ENCODE peak calls at places on chromosome 4, in five cellular contexts. K is HepG2; B is fibroblast of lung; J is CD8-positive, alpha-beta T cell; I is A172. G is an unnamed sample.

GRCh38 chr4:112604590-112604989 is 32.1 kb downstream of the ZGRF1 start:
- DNase-seq in I (peak), B (peak), J (no peak), K (peak), G (peak)

GRCh38 chr4:37641886-37642849 is 44.0 kb downstream of the RELL1 start:
- DNase-seq in K (peak), I (no peak), J (no peak), B (no peak), G (no peak)

GRCh38 chr4:172974586-172974985 is 194.0 kb upstream of the GALNT7 start:
- DNase-seq in K (no peak), B (no peak), J (no peak), I (no peak), G (no peak)

GRCh38 chr4:10806993-10807645 is 122.6 kb upstream of the CLNK start:
- DNase-seq in B (no peak), K (no peak), I (no peak), J (no peak), G (no peak)

GRCh38 chr4:128354205-128354821 is 66.7 kb upstream of the PGRMC2 start:
- DNase-seq in I (peak), J (no peak), B (peak), K (peak), G (peak)

GRCh38 chr4:102344520-102344954 is 745 bp downstream of the SLC39A8 start:
- DNase-seq in B (peak), K (no peak), J (peak), I (peak), G (peak)

GRCh38 chr4:152805071-152805650 is 25.4 kb downstream of the ARFIP1 start:
- DNase-seq in J (no peak), K (no peak), I (no peak), B (no peak), G (no peak)

GRCh38 chr4:119124314-119124713 is 11.3 kb upstream of the MYOZ2 start:
- DNase-seq in K (no peak), I (peak), B (peak), J (no peak), G (no peak)

GRCh38 chr4:90757529-90757928 is 630.3 kb downstream of the CCSER1 start:
- DNase-seq in B (peak), I (no peak), J (no peak), K (no peak), G (no peak)

GRCh38 chr4:16659120-16659519 is 239.3 kb downstream of the LDB2 start:
- DNase-seq in K (no peak), B (peak), I (no peak), J (no peak), G (no peak)

GRCh38 chr4:48979897-48980579 is 6.0 kb upstream of the CWH43 start:
- DNase-seq in K (no peak), B (no peak), I (no peak), J (no peak), G (no peak)

GRCh38 chr4:102780476-102781144 is 19.8 kb upstream of the MANBA start:
- DNase-seq in I (peak), B (peak), K (peak), J (no peak), G (no peak)

GRCh38 chr4:151195801-151196200 is 81.2 kb upstream of the PRSS48 start:
- DNase-seq in B (peak), J (no peak), K (no peak), I (peak), G (no peak)

GRCh38 chr4:165537028-165537648 is 158.3 kb downstream of the CPE start:
- DNase-seq in J (no peak), B (peak), K (peak), I (peak), G (peak)

GRCh38 chr4:125243835-125244397 is 70.8 kb upstream of the FAT4 start:
- DNase-seq in I (no peak), K (no peak), B (peak), J (no peak), G (no peak)

GRCh38 chr4:77375866-77376607 is 219.0 kb downstream of the CCNG2 start:
- DNase-seq in B (no peak), J (no peak), I (no peak), K (no peak), G (no peak)

GRCh38 chr4:5758741-5759140 is 47.7 kb downstream of the EVC start:
- DNase-seq in B (peak), J (no peak), K (no peak), I (peak), G (no peak)

GRCh38 chr4:150049682-150050081 is 28.6 kb upstream of the DCLK2 start:
- DNase-seq in J (no peak), I (no peak), K (no peak), B (no peak), G (no peak)

GRCh38 chr4:6771229-6771671 is 11.3 kb upstream of the KIAA0232 start:
- DNase-seq in K (no peak), J (no peak), I (peak), B (peak), G (no peak)

GRCh38 chr4:86721412-86721811 is 127.3 kb downstream of the PTPN13 start:
- DNase-seq in K (no peak), J (no peak), I (no peak), B (no peak), G (no peak)

GRCh38 chr4:140309124-140309870 is 64.1 kb upstream of the SCOC start:
- DNase-seq in J (no peak), K (no peak), B (peak), I (no peak), G (no peak)

GRCh38 chr4:866761-867390 is 40.9 kb upstream of the CPLX1 start:
- DNase-seq in I (peak), J (no peak), B (peak), K (no peak), G (no peak)

GRCh38 chr4:25117274-25117673 is 43.0 kb downstream of the SEPSECS start:
- DNase-seq in B (no peak), K (no peak), I (no peak), J (no peak), G (no peak)

GRCh38 chr4:127505203-127505602 is 127.6 kb upstream of the INTU start:
- DNase-seq in B (peak), J (no peak), K (no peak), I (peak), G (peak)

GRCh38 chr4:5812506-5813229 is 80.2 kb downstream of the CRMP1 start:
- DNase-seq in J (no peak), B (peak), K (peak), I (peak), G (peak)

GRCh38 chr4:121709766-121710405 is 13.1 kb upstream of the ANXA5 start:
- DNase-seq in K (no peak), I (no peak), J (no peak), B (no peak), G (no peak)

GRCh38 chr4:89055157-89056080 is 1.6 kb downstream of the FAM13A start:
- DNase-seq in B (peak), I (no peak), K (no peak), J (no peak), G (no peak)

GRCh38 chr4:2443061-2443730 is 24.4 kb downstream of the CFAP99 start:
- DNase-seq in J (no peak), B (no peak), K (no peak), I (no peak), G (no peak)

GRCh38 chr4:28229092-28229491 is 1368.5 kb downstream of the STIM2 start:
- DNase-seq in J (no peak), I (peak), B (peak), K (no peak), G (no peak)

GRCh38 chr4:145481942-145482208 is 222 bp downstream of the SMAD1 start:
- DNase-seq in J (no peak), K (no peak), I (no peak), B (no peak), G (no peak)

G was measured in COR-L47.